ENCODE peak calls at places on chromosomes 4 and X, in five cellular contexts. C is HL-60, H is A549, G is neural crest cell, B is bronchial epithelial cell. Y is an unnamed sample.

GRCh38 chr4:2288051-2288541 is 26.2 kb upstream of the MXD4 start:
- DNase-seq in C (no peak), H (no peak), G (no peak), B (no peak), Y (no peak)

GRCh38 chrX:120304241-120304640 is 7.0 kb downstream of the TMEM255A start:
- DNase-seq in C (no peak), H (no peak), G (no peak), B (no peak), Y (no peak)

GRCh38 chr4:67875011-67875410 is 8.8 kb downstream of the TMPRSS11D start:
- DNase-seq in C (no peak), H (no peak), G (no peak), B (no peak), Y (no peak)

GRCh38 chrX:24347871-24348270 is 12.6 kb upstream of the SUPT20HL1 start:
- DNase-seq in C (no peak), H (no peak), G (no peak), B (no peak), Y (peak)

GRCh38 chr4:109560687-109561452 is 824 bp downstream of the MCUB start:
- DNase-seq in C (peak), H (peak), G (peak), B (peak), Y (no peak)

GRCh38 chrX:15564981-15565579 is 35.7 kb downstream of the ACE2 start:
- DNase-seq in C (peak), H (peak), G (peak), B (peak), Y (peak)

GRCh38 chr4:99998062-99998880 is 48.2 kb upstream of the H2AZ1 start:
- DNase-seq in C (no peak), H (peak), G (no peak), B (peak), Y (peak)

GRCh38 chrX:40207626-40208025 is 109.9 kb upstream of the BCOR start:
- DNase-seq in C (peak), H (no peak), G (no peak), B (peak), Y (no peak)

GRCh38 chr4:5524900-5525299 is 183.5 kb downstream of the EVC2 start:
- DNase-seq in C (no peak), H (no peak), G (no peak), B (no peak), Y (no peak)

GRCh38 chr4:76251448-76252270 is at the start of gene FAM47E:
- DNase-seq in C (peak), H (peak), G (peak), B (peak), Y (peak)

GRCh38 chr4:140065393-140065792 is 88.6 kb downstream of the MAML3 start:
- DNase-seq in C (no peak), H (no peak), G (no peak), B (no peak), Y (no peak)

GRCh38 chrX:144732588-144732987 is 514.7 kb upstream of the SPANXN1 start:
- DNase-seq in C (no peak), H (no peak), G (no peak), B (no peak), Y (no peak)

GRCh38 chr4:125703443-125703842 is 388.7 kb downstream of the FAT4 start:
- DNase-seq in C (no peak), H (no peak), G (no peak), B (peak), Y (no peak)

DNA sequence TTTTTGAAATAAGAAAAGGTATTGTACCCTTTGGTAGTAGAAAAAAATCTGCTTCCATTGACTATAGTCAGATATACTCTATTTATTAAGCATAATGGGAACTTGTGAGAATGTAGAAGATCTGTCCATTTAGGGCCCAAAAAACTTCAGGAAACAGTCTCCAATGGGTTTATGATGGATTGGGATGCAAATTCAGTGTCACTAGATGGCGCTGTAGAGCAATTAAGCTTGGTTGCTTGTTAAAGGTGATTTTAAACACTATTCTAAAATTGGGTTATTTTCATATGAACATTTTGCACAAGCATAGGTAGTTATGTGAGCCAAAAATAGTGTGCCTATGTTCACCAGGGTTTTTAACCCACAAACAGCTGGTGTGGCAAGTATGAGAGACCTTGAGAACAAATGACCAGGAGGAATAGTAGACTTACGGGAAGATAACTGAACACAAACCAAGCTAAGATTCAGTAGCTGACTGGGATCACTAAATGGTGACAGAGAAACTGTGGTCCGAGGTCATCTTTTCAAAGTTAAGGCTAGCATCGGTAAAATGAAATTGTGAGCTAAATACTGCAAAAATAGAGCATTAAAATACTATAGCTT is 80.3 kb upstream of the LSM6 start:
- DNase-seq in C (no peak), H (peak), G (peak), B (peak), Y (peak)
- TF ChIP-seq CTCF in C (peak), H (peak), G (peak), B (peak), Y (peak)

GRCh38 chr4:123705419-123705818 is 308.8 kb downstream of the SPRY1 start:
- DNase-seq in C (no peak), H (no peak), G (no peak), B (no peak), Y (no peak)
- TF ChIP-seq CTCF in C (no peak), H (no peak), G (no peak), B (no peak), Y (no peak)

GRCh38 chr4:170497105-170497504 is 407.3 kb upstream of the AADAT start:
- DNase-seq in C (no peak), H (no peak), G (no peak), B (no peak), Y (no peak)
- TF ChIP-seq CTCF in C (no peak), H (no peak), G (no peak), B (no peak), Y (no peak)

DNA sequence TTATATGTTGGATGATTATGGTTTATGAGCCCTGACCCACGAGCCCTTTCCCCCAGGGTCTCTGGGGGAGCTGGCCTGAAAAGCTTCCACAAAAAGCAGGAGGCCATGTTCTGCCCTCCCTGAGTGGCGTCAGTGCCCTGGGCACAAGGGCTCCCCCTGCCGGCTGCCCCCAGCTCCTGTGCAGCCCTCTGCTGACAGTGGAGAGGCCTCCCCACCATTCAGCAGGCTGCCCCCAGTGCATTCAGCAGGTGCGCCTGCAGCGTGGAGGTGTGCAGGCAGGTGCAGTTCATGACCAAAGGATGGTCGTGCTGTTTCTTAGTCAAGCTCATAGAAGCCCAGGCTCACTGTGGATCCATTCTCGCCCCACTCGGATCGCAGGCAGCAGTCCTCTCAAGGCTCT is 12.5 kb upstream of the S100P start:
- DNase-seq in C (no peak), H (no peak), G (no peak), B (no peak), Y (no peak)
- TF ChIP-seq CTCF in C (peak), H (peak), G (no peak), B (peak), Y (no peak)